ENCODE peak calls at places on chromosome 17, in four cellular contexts. B, C, N and Y are unnamed samples.

GRCh38 chr17:72578817-72579470 is 458.1 kb downstream of the SOX9 start:
- DNase-seq in B (no peak), C (no peak), N (no peak), Y (no peak)

GRCh38 chr17:57940653-57941329 is 14.4 kb downstream of the CUEDC1 start:
- DNase-seq in B (no peak), C (peak; percentile 86), N (no peak), Y (no peak)

GRCh38 chr17:40025991-40026815 is 11.0 kb downstream of the CSF3 start:
- DNase-seq in B (no peak), C (peak; percentile 84), N (no peak), Y (no peak)

GRCh38 chr17:60390881-60391418 is 983 bp downstream of the USP32 start:
- DNase-seq in B (peak; percentile 33), C (peak; percentile 47), N (no peak), Y (peak; percentile 6)

GRCh38 chr17:82330322-82331239 is 3.0 kb downstream of the SECTM1 start:
- DNase-seq in B (peak; percentile 67), C (peak; percentile 63), N (peak; percentile 30), Y (no peak)

GRCh38 chr17:81452551-81452950 is 57.3 kb downstream of the BAHCC1 start:
- DNase-seq in B (no peak), C (no peak), N (no peak), Y (no peak)

GRCh38 chr17:282000-282911 is 70.4 kb downstream of the RPH3AL start:
- DNase-seq in B (no peak), C (no peak), N (no peak), Y (no peak)

GRCh38 chr17:68290268-68290954 is 516 bp downstream of the SLC16A6 start:
- DNase-seq in B (no peak), C (peak; percentile 54), N (no peak), Y (no peak)

GRCh38 chr17:7097940-7098339 is 16.7 kb downstream of the ASGR2 start:
- DNase-seq in B (peak; percentile 7), C (peak; percentile 30), N (no peak), Y (no peak)

GRCh38 chr17:10499950-10500349 is 18.4 kb downstream of the MYH1 start:
- DNase-seq in B (no peak), C (no peak), N (no peak), Y (no peak)
- TF ChIP-seq CTCF in B (no peak), C (no peak), N (no peak), Y (no peak)

DNA sequence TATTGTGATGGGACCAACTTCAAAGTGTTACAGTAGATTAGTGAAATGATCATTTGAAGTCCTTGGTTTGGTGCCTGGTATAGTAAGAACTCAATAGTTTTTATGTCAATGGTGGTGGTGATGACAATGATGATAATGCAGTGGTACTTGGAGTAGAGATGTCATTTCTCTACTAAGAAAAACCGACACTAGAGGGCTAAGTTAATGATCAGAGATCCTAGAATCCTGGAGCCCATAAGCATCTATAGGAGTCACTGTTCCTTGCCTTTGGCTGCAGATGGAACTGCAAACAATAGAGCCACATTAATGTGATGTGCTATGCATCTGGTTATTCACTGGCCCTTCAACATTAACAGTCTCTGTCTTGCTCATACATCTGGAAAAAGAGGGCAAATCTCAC is 103.8 kb downstream of the ANKFN1 start:
- DNase-seq in B (no peak), C (no peak), N (no peak), Y (no peak)
- TF ChIP-seq CTCF in B (no peak), C (no peak), N (no peak), Y (no peak)

DNA sequence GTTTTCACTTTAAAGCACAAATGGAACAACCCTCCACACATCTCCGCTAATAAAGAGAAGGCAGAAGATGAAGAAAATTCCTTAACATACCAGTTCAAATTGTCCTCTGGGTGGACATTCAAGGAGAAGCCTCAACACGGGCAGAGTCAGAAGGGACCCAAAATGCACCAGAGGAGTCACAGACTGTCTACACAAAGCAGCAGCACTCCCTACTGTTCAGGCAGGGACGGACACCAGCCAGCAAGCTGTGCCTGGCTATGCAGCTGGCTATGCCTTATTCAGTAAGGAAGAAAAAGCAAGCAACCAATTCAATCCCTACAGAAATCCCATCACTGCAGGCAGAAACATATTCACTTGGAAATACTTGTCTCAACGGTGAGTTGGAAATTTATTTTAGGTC is 8.1 kb downstream of the DNAJC7 start:
- DNase-seq in B (no peak), C (no peak), N (no peak), Y (no peak)
- TF ChIP-seq CTCF in B (peak; percentile 14), C (peak; percentile 40), N (no peak), Y (peak; percentile 17)

GRCh38 chr17:38604479-38605229 is 1.1 kb downstream of the SRCIN1 start:
- DNase-seq in B (no peak), C (no peak), N (no peak), Y (peak; percentile 29)
- TF ChIP-seq CTCF in B (no peak), C (no peak), N (no peak), Y (peak; percentile 52)

GRCh38 chr17:18039535-18040286 is 503 bp downstream of the GID4 start:
- DNase-seq in B (no peak), C (peak; percentile 37), N (no peak), Y (no peak)

GRCh38 chr17:18037482-18037881 is 1.5 kb downstream of the ATPAF2 start:
- DNase-seq in B (no peak), C (no peak), N (no peak), Y (no peak)

GRCh38 chr17:18040287-18040858 is 1.2 kb downstream of the GID4 start:
- DNase-seq in B (no peak), C (no peak), N (no peak), Y (no peak)

GRCh38 chr17:18038149-18038850 is 668 bp downstream of the ATPAF2 start:
- DNase-seq in B (peak; percentile 16), C (no peak), N (no peak), Y (no peak)

DNA sequence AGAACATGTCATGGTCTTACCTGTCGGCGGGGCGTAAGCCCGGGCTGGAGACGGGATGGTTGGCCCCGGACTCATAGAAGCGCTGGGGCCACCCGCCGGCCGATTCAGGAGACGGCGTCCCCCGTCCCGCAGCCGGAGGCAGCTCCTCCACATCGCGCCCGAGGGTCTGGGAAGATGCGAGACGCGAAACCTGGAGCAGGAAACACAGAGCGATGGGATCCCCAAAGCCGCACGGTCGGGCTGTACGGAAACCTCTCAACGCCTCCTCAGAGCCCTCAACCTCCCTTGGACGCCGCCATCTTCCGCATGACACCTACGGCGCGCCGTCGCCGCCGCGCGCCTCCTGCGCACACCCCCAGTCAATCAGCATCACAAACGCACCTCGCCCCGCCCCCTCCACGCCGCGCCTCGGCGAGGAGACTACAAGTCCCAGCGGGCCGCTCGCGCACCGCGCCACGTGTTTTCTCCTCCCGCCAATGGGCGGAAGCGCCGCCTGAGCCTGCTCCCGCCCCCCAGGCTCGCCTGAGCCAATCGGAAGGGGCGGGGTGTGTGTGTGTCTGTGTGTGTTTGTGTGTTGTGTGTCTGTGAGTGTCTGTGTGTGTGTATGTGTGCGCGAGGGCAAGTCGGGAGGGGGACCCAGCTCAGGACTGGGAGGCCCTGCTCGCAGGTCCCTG is at the start of the genes ATPAF2 and GID4:
- DNase-seq in B (peak; percentile 98), C (peak; percentile 100), N (peak; percentile 96), Y (peak; percentile 100)
- TF ChIP-seq CTCF in B (no peak), C (peak; percentile 25), N (no peak), Y (peak; percentile 37)